ENCODE peak calls at places on chromosomes 1 and 21, in five cellular contexts. P, T, H, G and W are unnamed samples.

GRCh38 chr1:211632808-211633522 is 42.5 kb downstream of the NEK2 start:
- DNase-seq in P (no peak), T (no peak), H (no peak), G (peak), W (no peak)

GRCh38 chr21:33892853-33893252 is 22.8 kb downstream of the ATP5PO start:
- DNase-seq in P (no peak), T (no peak), H (no peak), G (no peak), W (no peak)

GRCh38 chr1:25707280-25708016 is 90.9 kb downstream of the MAN1C1 start:
- DNase-seq in P (no peak), T (no peak), H (peak), G (no peak), W (no peak)

GRCh38 chr1:187185389-187185788 is 356.6 kb downstream of the PLA2G4A start:
- DNase-seq in P (no peak), T (no peak), H (no peak), G (no peak), W (no peak)

GRCh38 chr1:46246548-46247432 is 773 bp upstream of the RAD54L start:
- DNase-seq in P (peak), T (peak), H (peak), G (no peak), W (peak)

GRCh38 chr1:30682396-30683275 is 40.7 kb downstream of the MATN1 start:
- DNase-seq in P (no peak), T (no peak), H (no peak), G (no peak), W (no peak)

GRCh38 chr1:236534164-236534651 is 10.4 kb downstream of the LGALS8 start:
- DNase-seq in P (peak), T (peak), H (peak), G (no peak), W (no peak)

GRCh38 chr1:39132505-39133339 is 71.8 kb upstream of the MACF1 start:
- DNase-seq in P (no peak), T (no peak), H (peak), G (peak), W (no peak)

GRCh38 chr1:23168079-23168461 is 586 bp downstream of the LUZP1 start:
- DNase-seq in P (peak), T (peak), H (no peak), G (no peak), W (no peak)

GRCh38 chr1:55315552-55315951 is 100.4 kb upstream of the USP24 start:
- DNase-seq in P (no peak), T (no peak), H (no peak), G (no peak), W (no peak)

GRCh38 chr1:244354810-244355278 is 96.9 kb downstream of the ADSS2 start:
- DNase-seq in P (no peak), T (no peak), H (no peak), G (no peak), W (no peak)

GRCh38 chr1:70499695-70500094 is 88.6 kb downstream of the CTH start:
- DNase-seq in P (no peak), T (no peak), H (no peak), G (no peak), W (no peak)

GRCh38 chr1:10378071-10378841 is 20.6 kb upstream of the PGD start:
- DNase-seq in P (no peak), T (no peak), H (peak), G (no peak), W (peak)

GRCh38 chr21:40173833-40174232 is 306.6 kb downstream of the PCP4 start:
- DNase-seq in P (no peak), T (no peak), H (no peak), G (no peak), W (peak)

GRCh38 chr1:247576514-247576913 is 11.6 kb upstream of the OR2G2 start:
- DNase-seq in P (no peak), T (no peak), H (no peak), G (peak), W (peak)